ENCODE peak calls at places on chromosomes 1 and 21, in ten cellular contexts. One of them, this sample, is unnamed.

GRCh38 chr1:231240531-231240882 is 505 bp upstream of the GNPAT start:
- DNase-seq in cardiac septum: no peak
- DNase-seq in fibroblast of lung: peak
- DNase-seq in endothelial cell: no peak
- DNase-seq in GOT3: no peak
- DNase-seq in hypothalamus: no peak
- DNase-seq in left colon: no peak
- DNase-seq in activated naive CD8-positive, alpha-beta T cell treated with anti-CD3 and anti-CD28 coated beads for 36 hours: peak
- DNase-seq in Ammon's horn: no peak
- DNase-seq in NCI-H524: no peak
- DNase-seq in this sample: no peak

GRCh38 chr1:86758570-86758969 is 54.2 kb downstream of the SH3GLB1 start:
- DNase-seq in cardiac septum: no peak
- DNase-seq in fibroblast of lung: no peak
- DNase-seq in endothelial cell: no peak
- DNase-seq in GOT3: no peak
- DNase-seq in hypothalamus: no peak
- DNase-seq in left colon: peak
- DNase-seq in activated naive CD8-positive, alpha-beta T cell treated with anti-CD3 and anti-CD28 coated beads for 36 hours: no peak
- DNase-seq in Ammon's horn: no peak
- DNase-seq in NCI-H524: no peak
- DNase-seq in this sample: no peak

GRCh38 chr1:84720275-84720780 is 30.1 kb upstream of the SSX2IP start:
- DNase-seq in cardiac septum: no peak
- DNase-seq in fibroblast of lung: no peak
- DNase-seq in endothelial cell: no peak
- DNase-seq in GOT3: no peak
- DNase-seq in hypothalamus: no peak
- DNase-seq in left colon: no peak
- DNase-seq in activated naive CD8-positive, alpha-beta T cell treated with anti-CD3 and anti-CD28 coated beads for 36 hours: no peak
- DNase-seq in Ammon's horn: peak
- DNase-seq in NCI-H524: no peak
- DNase-seq in this sample: no peak

GRCh38 chr1:230236951-230237350 is 169.9 kb downstream of the GALNT2 start:
- DNase-seq in cardiac septum: no peak
- DNase-seq in fibroblast of lung: peak
- DNase-seq in endothelial cell: no peak
- DNase-seq in GOT3: no peak
- DNase-seq in hypothalamus: no peak
- DNase-seq in left colon: no peak
- DNase-seq in activated naive CD8-positive, alpha-beta T cell treated with anti-CD3 and anti-CD28 coated beads for 36 hours: no peak
- DNase-seq in Ammon's horn: no peak
- DNase-seq in NCI-H524: no peak
- DNase-seq in this sample: no peak

GRCh38 chr1:161486806-161487482 is 18.3 kb upstream of the FCGR2A start:
- DNase-seq in cardiac septum: no peak
- DNase-seq in fibroblast of lung: peak
- DNase-seq in endothelial cell: peak
- DNase-seq in GOT3: no peak
- DNase-seq in hypothalamus: no peak
- DNase-seq in left colon: no peak
- DNase-seq in activated naive CD8-positive, alpha-beta T cell treated with anti-CD3 and anti-CD28 coated beads for 36 hours: peak
- DNase-seq in Ammon's horn: peak
- DNase-seq in NCI-H524: peak
- DNase-seq in this sample: peak

GRCh38 chr1:10940838-10941237 is 71.6 kb upstream of the TARDBP start:
- DNase-seq in cardiac septum: no peak
- DNase-seq in fibroblast of lung: no peak
- DNase-seq in endothelial cell: no peak
- DNase-seq in GOT3: no peak
- DNase-seq in hypothalamus: no peak
- DNase-seq in left colon: no peak
- DNase-seq in activated naive CD8-positive, alpha-beta T cell treated with anti-CD3 and anti-CD28 coated beads for 36 hours: no peak
- DNase-seq in Ammon's horn: no peak
- DNase-seq in NCI-H524: no peak
- DNase-seq in this sample: no peak

GRCh38 chr1:2311184-2312032 is 79.9 kb downstream of the MORN1 start:
- DNase-seq in cardiac septum: no peak
- DNase-seq in fibroblast of lung: peak
- DNase-seq in endothelial cell: peak
- DNase-seq in GOT3: no peak
- DNase-seq in hypothalamus: no peak
- DNase-seq in left colon: peak
- DNase-seq in activated naive CD8-positive, alpha-beta T cell treated with anti-CD3 and anti-CD28 coated beads for 36 hours: peak
- DNase-seq in Ammon's horn: peak
- DNase-seq in NCI-H524: peak
- DNase-seq in this sample: peak

GRCh38 chr1:93689521-93690223 is 8.0 kb upstream of the BCAR3 start:
- DNase-seq in cardiac septum: no peak
- DNase-seq in fibroblast of lung: no peak
- DNase-seq in endothelial cell: no peak
- DNase-seq in GOT3: no peak
- DNase-seq in hypothalamus: no peak
- DNase-seq in left colon: no peak
- DNase-seq in activated naive CD8-positive, alpha-beta T cell treated with anti-CD3 and anti-CD28 coated beads for 36 hours: no peak
- DNase-seq in Ammon's horn: no peak
- DNase-seq in NCI-H524: no peak
- DNase-seq in this sample: no peak

GRCh38 chr1:47664356-47664755 is 226.5 kb downstream of the FOXD2 start:
- DNase-seq in cardiac septum: no peak
- DNase-seq in fibroblast of lung: no peak
- DNase-seq in endothelial cell: no peak
- DNase-seq in GOT3: no peak
- DNase-seq in hypothalamus: no peak
- DNase-seq in left colon: no peak
- DNase-seq in activated naive CD8-positive, alpha-beta T cell treated with anti-CD3 and anti-CD28 coated beads for 36 hours: no peak
- DNase-seq in Ammon's horn: no peak
- DNase-seq in NCI-H524: no peak
- DNase-seq in this sample: no peak

GRCh38 chr21:28253378-28253777 is 739.3 kb downstream of the LTN1 start:
- DNase-seq in cardiac septum: no peak
- DNase-seq in fibroblast of lung: peak
- DNase-seq in endothelial cell: no peak
- DNase-seq in GOT3: no peak
- DNase-seq in hypothalamus: no peak
- DNase-seq in left colon: no peak
- DNase-seq in activated naive CD8-positive, alpha-beta T cell treated with anti-CD3 and anti-CD28 coated beads for 36 hours: no peak
- DNase-seq in Ammon's horn: no peak
- DNase-seq in NCI-H524: no peak
- DNase-seq in this sample: no peak

GRCh38 chr1:237250055-237250454 is 208.1 kb downstream of the RYR2 start:
- DNase-seq in cardiac septum: no peak
- DNase-seq in fibroblast of lung: no peak
- DNase-seq in endothelial cell: no peak
- DNase-seq in GOT3: no peak
- DNase-seq in hypothalamus: no peak
- DNase-seq in left colon: no peak
- DNase-seq in activated naive CD8-positive, alpha-beta T cell treated with anti-CD3 and anti-CD28 coated beads for 36 hours: no peak
- DNase-seq in Ammon's horn: no peak
- DNase-seq in NCI-H524: no peak
- DNase-seq in this sample: no peak

This sample was measured in activated CD8-positive, alpha-beta T cell treated with anti-CD3 and anti-CD28 coated beads, Interleukin-2, amount 10 ng/mL, durations not matched to agents 7 days and 5 days.